ENCODE peak calls at places on chromosomes 3 and 15, in seven cellular contexts. D, T, A, J, R, K and P are unnamed samples. For H3K9me3, the result is how much of the 10 kb centered on the place peaks cover.

GRCh38 chr3:106707347-106707746 is 669.9 kb upstream of the CCDC54 start:
- DNase-seq in A (no peak), D (no peak), R (no peak), T (peak), J (no peak), K (no peak), P (no peak)

GRCh38 chr15:89335289-89336041 is 841 bp upstream of the POLG start:
- DNase-seq in R (no peak), K (no peak), T (no peak), A (no peak), D (no peak), J (no peak), P (no peak)

GRCh38 chr15:88701561-88702095 is 62.8 kb downstream of the ISG20 start:
- DNase-seq in R (peak), K (peak), A (no peak), D (no peak), J (no peak), T (peak), P (no peak)

GRCh38 chr15:91652610-91653207 is 200.8 kb upstream of the SLCO3A1 start:
- DNase-seq in A (no peak), J (no peak), T (no peak), K (no peak), R (no peak), D (no peak), P (no peak)

GRCh38 chr15:36644156-36644896 is 64.9 kb downstream of the CDIN1 start:
- DNase-seq in R (no peak), K (no peak), J (peak), T (no peak), A (no peak), D (no peak), P (no peak)

GRCh38 chr15:90482124-90483011 is 47.4 kb upstream of the CRTC3 start:
- DNase-seq in A (no peak), J (no peak), D (peak), K (peak), T (peak), R (peak), P (peak)

GRCh38 chr15:101258238-101259144 is 6.6 kb upstream of the CHSY1 start:
- DNase-seq in A (no peak), T (peak), K (peak), R (peak), D (peak), J (no peak), P (peak)

GRCh38 chr3:194003128-194004057 is 132.6 kb upstream of the HES1 start:
- DNase-seq in A (peak), D (peak), J (peak), K (peak), R (peak), T (peak), P (peak)

GRCh38 chr15:89307791-89308190 is 26.8 kb downstream of the POLG start:
- DNase-seq in D (peak), R (peak), A (no peak), J (no peak), T (no peak), K (no peak), P (no peak)

GRCh38 chr3:46797486-46797885 is 65.8 kb downstream of the MYL3 start:
- DNase-seq in K (no peak), R (no peak), A (no peak), J (no peak), T (peak), D (no peak), P (no peak)

GRCh38 chr3:178480274-178480673 is 56.0 kb upstream of the KCNMB2 start:
- DNase-seq in K (no peak), R (no peak), A (no peak), D (no peak), T (no peak), J (no peak), P (no peak)

GRCh38 chr3:168608926-168609325 is 513.2 kb upstream of the GOLIM4 start:
- DNase-seq in J (no peak), T (no peak), A (no peak), K (no peak), D (no peak), R (no peak), P (no peak)

GRCh38 chr15:48602358-48603122 is 43.0 kb downstream of the FBN1 start:
- DNase-seq in T (peak), A (no peak), K (peak), R (peak), J (no peak), D (peak), P (no peak)

GRCh38 chr15:80659375-80659774 is 35.7 kb upstream of the ABHD17C start:
- DNase-seq in K (no peak), J (no peak), T (peak), A (no peak), D (no peak), R (no peak), P (no peak)

GRCh38 chr15:36784098-36784670 is 204.8 kb downstream of the CDIN1 start:
- DNase-seq in T (no peak), R (no peak), D (no peak), K (no peak), J (no peak), A (no peak), P (no peak)

GRCh38 chr3:88713233-88713691 is 394.2 kb upstream of the EPHA3 start:
- DNase-seq in A (no peak), T (peak), J (no peak), K (peak), D (peak), R (no peak), P (peak)

GRCh38 chr15:98503970-98504369 is 144.4 kb upstream of the IGF1R start:
- DNase-seq in T (no peak), D (peak), K (peak), R (peak), J (no peak), A (no peak), P (no peak)

GRCh38 chr3:183824761-183825379 is 507 bp downstream of the MAP6D1 start:
- DNase-seq in T (peak), A (no peak), R (peak), J (no peak), D (no peak), K (peak), P (peak)

GRCh38 chr15:23536659-23537058 is 28.8 kb upstream of the MKRN3 start:
- DNase-seq in D (no peak), A (no peak), R (no peak), J (no peak), T (no peak), K (no peak), P (no peak)

GRCh38 chr3:168459229-168459784 is 363.6 kb upstream of the GOLIM4 start:
- DNase-seq in A (no peak), R (no peak), K (no peak), T (peak), J (no peak), D (peak), P (no peak)

GRCh38 chr3:55519016-55519415 is 31.9 kb upstream of the WNT5A start:
- DNase-seq in T (peak), R (peak), J (no peak), K (no peak), D (peak), A (no peak), P (no peak)

GRCh38 chr3:188323067-188323842 is 169.3 kb downstream of the LPP start:
- DNase-seq in D (no peak), T (no peak), R (no peak), K (no peak), J (no peak), A (no peak), P (no peak)

GRCh38 chr15:75697523-75698398 is 14.9 kb downstream of the CSPG4 start:
- DNase-seq in A (no peak), R (no peak), J (no peak), K (peak), T (no peak), D (no peak), P (no peak)

GRCh38 chr3:71355037-71355436 is 228.5 kb downstream of the FOXP1 start:
- DNase-seq in D (no peak), T (no peak), A (no peak), R (no peak), K (no peak), J (no peak), P (no peak)
- H3K4me3 ChIP-seq in D (no peak), T (no peak), A (no peak), R (no peak), K (no peak), J (no peak), P (no peak)

GRCh38 chr15:25177955-25178801 is 223.4 kb downstream of the SNRPN start:
- DNase-seq in T (no peak), D (no peak), A (peak), K (no peak), R (no peak), J (peak), P (no peak)

GRCh38 chr15:25176991-25177954 is 222.5 kb downstream of the SNRPN start:
- DNase-seq in J (peak), A (peak), K (no peak), D (no peak), T (no peak), R (no peak), P (no peak)

GRCh38 chr15:25179673-25180511 is 225.1 kb downstream of the SNRPN start:
- DNase-seq in A (peak), R (no peak), J (peak), K (no peak), T (no peak), D (no peak), P (no peak)

GRCh38 chr15:25180606-25181289 is 226.0 kb downstream of the SNRPN start:
- DNase-seq in K (no peak), R (no peak), J (peak), D (no peak), T (no peak), A (peak), P (no peak)

GRCh38 chr15:25178835-25179672 is 224.3 kb downstream of the SNRPN start:
- DNase-seq in K (no peak), J (peak), A (peak), T (no peak), R (no peak), D (no peak), P (no peak)
- H3K9me3 ChIP-seq in K (under half), J (under half), A (under half), T (under half), R (under half), D (half or more), P (under half)

GRCh38 chr3:185822221-185822956 is 2.5 kb downstream of the IGF2BP2 start:
- DNase-seq in D (peak), J (no peak), K (peak), A (no peak), R (peak), T (peak), P (no peak)

GRCh38 chr3:185818267-185818875 is 6.5 kb downstream of the IGF2BP2 start:
- DNase-seq in A (no peak), D (peak), K (no peak), J (no peak), T (peak), R (no peak), P (no peak)

GRCh38 chr3:185822957-185823279 is 1.9 kb downstream of the IGF2BP2 start:
- DNase-seq in T (peak), K (no peak), A (no peak), J (no peak), D (no peak), R (peak), P (no peak)

GRCh38 chr3:185823280-185824044 is 1.4 kb downstream of the IGF2BP2 start:
- DNase-seq in R (peak), J (peak), D (peak), T (peak), A (peak), K (peak), P (peak)

GRCh38 chr3:185820973-185821758 is 3.7 kb downstream of the IGF2BP2 start:
- DNase-seq in T (peak), K (peak), D (peak), A (no peak), R (peak), J (no peak), P (no peak)
- H3K4me3 ChIP-seq in T (peak), K (peak), D (peak), A (no peak), R (no peak), J (no peak), P (peak)

DNA sequence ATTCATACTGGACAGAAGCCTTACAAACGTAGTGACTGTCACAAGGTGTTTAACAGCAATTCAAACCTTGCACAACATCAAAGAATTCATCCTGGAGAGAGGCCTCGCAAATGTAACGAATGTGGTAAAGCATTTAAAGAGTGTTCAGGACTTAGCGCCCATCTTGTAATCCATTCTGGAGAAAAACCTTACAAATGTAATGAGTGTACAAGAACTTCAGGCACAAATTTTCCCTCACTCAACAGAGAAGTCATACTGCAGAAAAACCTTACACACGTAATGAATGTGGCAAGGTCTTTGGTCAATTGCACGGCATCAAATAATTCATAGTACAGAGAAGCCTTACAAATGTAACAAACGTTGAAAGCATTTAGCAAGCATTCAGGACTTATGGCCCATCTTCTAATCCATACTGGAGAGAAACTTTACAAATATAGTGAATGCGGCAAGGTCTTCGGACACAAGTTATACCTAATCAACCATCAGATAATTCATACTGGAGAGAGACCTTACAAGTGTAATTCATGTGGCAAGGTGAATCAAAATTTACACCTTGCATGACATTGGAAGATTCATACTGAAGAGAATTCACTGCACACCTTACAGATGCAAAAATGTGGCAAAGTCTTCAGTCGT is 27.5 kb downstream of the SPCS1 start:
- DNase-seq in T (no peak), D (no peak), A (no peak), J (no peak), R (no peak), K (no peak), P (no peak)
- H3K9me3 ChIP-seq in T (under half), D (under half), A (under half), J (under half), R (half or more), K (under half), P (under half)

GRCh38 chr3:120352017-120352416 is 2.9 kb upstream of the LRRC58 start:
- DNase-seq in T (no peak), K (no peak), J (no peak), D (no peak), A (no peak), R (no peak), P (no peak)

GRCh38 chr3:120348981-120349818 is at the start of gene LRRC58:
- DNase-seq in T (peak), R (peak), J (peak), K (peak), D (peak), A (peak), P (peak)

GRCh38 chr3:120349819-120350125 is 618 bp upstream of the LRRC58 start:
- DNase-seq in A (no peak), R (no peak), T (no peak), D (no peak), K (no peak), J (no peak), P (no peak)

GRCh38 chr3:120348065-120348980 is 831 bp downstream of the LRRC58 start:
- DNase-seq in D (peak), K (no peak), J (peak), T (peak), R (peak), A (no peak), P (no peak)

DNA sequence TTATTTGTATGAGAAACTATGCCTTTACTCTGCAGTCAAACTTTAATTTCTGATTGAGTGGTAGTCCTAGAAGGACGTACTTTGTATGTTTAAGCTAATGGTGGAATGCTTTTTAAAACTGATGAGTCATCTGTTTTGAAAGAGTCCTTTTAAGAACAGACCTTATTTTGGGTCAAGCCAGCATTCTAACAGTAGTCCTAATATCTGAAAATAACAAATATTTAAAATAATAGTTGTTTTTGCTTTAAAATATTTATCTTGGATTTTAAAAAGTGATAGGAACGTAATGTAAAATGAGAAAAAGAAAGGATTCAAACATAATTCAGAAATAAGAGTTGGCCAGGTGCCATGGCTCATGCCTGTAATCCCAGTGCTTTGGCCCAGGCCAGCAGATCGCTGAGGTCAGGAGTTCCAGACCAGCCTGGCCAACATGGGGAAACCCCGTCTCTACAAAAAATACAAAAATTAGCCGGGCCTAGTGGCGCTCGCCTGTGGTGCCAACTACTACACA is 1.3 kb upstream of the LRRC58 start:
- DNase-seq in J (peak), D (peak), R (peak), K (peak), T (peak), A (no peak), P (peak)
- H3K4me3 ChIP-seq in J (no peak), D (no peak), R (no peak), K (peak), T (peak), A (no peak), P (peak)

GRCh38 chr15:25238716-25239470 is 199.9 kb downstream of the UBE3A start:
- DNase-seq in J (peak), K (no peak), A (peak), T (no peak), R (no peak), D (no peak), P (no peak)
- H3K9me3 ChIP-seq in J (under half), K (under half), A (under half), T (under half), R (under half), D (half or more), P (under half)

GRCh38 chr3:18477620-18478019 is 52.5 kb upstream of the SATB1 start:
- DNase-seq in R (no peak), A (no peak), T (no peak), J (no peak), K (no peak), D (no peak), P (no peak)
- H3K4me3 ChIP-seq in R (no peak), A (no peak), T (no peak), J (no peak), K (no peak), D (no peak), P (no peak)

GRCh38 chr3:122407946-122408345 is 7.9 kb downstream of the WDR5B start:
- DNase-seq in A (no peak), J (no peak), K (no peak), R (no peak), D (no peak), T (no peak), P (no peak)

GRCh38 chr3:122403489-122403888 is 12.4 kb downstream of the WDR5B start:
- DNase-seq in J (no peak), D (peak), K (no peak), R (no peak), A (no peak), T (no peak), P (no peak)

GRCh38 chr3:122405015-122405414 is 10.8 kb downstream of the WDR5B start:
- DNase-seq in J (no peak), K (no peak), D (no peak), T (no peak), R (no peak), A (no peak), P (no peak)

GRCh38 chr3:122409392-122409791 is 6.5 kb downstream of the WDR5B start:
- DNase-seq in J (no peak), D (no peak), R (no peak), K (no peak), T (no peak), A (no peak), P (no peak)

DNA sequence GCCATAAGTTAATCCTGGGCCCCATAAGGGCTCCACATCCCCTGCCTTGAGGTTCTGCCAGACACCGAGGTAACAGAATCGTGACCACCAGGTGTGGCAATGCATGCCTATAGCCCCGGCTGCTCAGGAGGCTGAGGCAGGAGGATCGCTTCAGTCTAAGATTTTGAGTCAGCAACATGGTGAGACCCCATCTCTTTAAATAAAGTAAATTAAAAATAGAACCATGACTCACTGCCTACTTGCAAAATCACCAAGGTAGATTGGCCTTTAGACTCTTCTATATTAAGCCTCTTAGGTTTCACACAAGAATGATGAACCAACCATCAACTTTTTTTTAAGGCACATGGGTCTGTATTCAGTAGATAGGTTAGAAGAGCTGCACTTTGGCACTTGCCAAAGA is 9.7 kb downstream of the WDR5B start:
- DNase-seq in K (no peak), T (no peak), J (no peak), R (no peak), A (no peak), D (no peak), P (no peak)
- H3K9me3 ChIP-seq in K (under half), T (under half), J (under half), R (under half), A (under half), D (under half), P (under half)

DNA sequence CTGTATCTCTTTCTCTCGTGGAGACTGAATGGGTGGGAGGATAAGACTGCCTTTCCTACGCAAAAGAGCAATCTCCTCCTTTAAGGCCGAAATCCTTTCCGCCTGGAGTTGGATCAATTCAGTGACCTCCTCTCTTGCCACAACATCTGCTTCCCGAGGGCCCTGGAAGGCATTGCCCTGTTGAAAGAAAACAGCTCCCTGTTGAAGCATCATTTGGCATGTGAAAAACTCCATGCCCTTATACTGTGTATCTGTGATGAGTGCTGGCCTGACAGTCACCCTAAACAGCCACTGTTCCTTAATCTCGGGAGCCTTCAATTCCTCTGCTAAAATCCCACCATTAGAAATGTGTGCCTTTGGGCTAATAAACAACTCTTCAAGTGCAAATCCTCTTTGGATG is 80.2 kb downstream of the BOC start:
- DNase-seq in A (no peak), J (no peak), T (no peak), D (no peak), K (no peak), R (no peak), P (no peak)
- H3K4me3 ChIP-seq in A (no peak), J (no peak), T (no peak), D (no peak), K (no peak), R (no peak), P (no peak)

GRCh38 chr15:25242957-25243799 is 195.6 kb downstream of the UBE3A start:
- DNase-seq in T (no peak), D (no peak), A (peak), R (no peak), K (no peak), J (peak), P (no peak)
- H3K9me3 ChIP-seq in T (under half), D (half or more), A (under half), R (under half), K (under half), J (under half), P (under half)